ENCODE peak calls at places on chromosomes 3 and 15, in eight cellular contexts. One of them, this sample, is unnamed.
A peak's percentile ranks its signal among the peaks of the same experiment; 100 is the strongest.

GRCh38 chr3:50100956-50101845 is 12.5 kb downstream of the RBM5 start:
- DNase-seq in Right ventricle myocardium superior: no peak
- DNase-seq in DMS153: no peak
- DNase-seq in kidney epithelial cell: no peak
- DNase-seq in GM19239: no peak
- DNase-seq in activated naive CD8-positive, alpha-beta T cell treated with anti-CD3 and anti-CD28 coated beads, Interleukin-2, amount 50 U/mL, for 24 hours: no peak
- DNase-seq in naive thymus-derived CD8-positive, alpha-beta T cell: no peak
- DNase-seq in posterior vena cava: no peak
- DNase-seq in this sample: no peak

GRCh38 chr3:183369117-183369516 is 59.3 kb downstream of the MCF2L2 start:
- DNase-seq in Right ventricle myocardium superior: no peak
- DNase-seq in DMS153: no peak
- DNase-seq in kidney epithelial cell: no peak
- DNase-seq in GM19239: no peak
- DNase-seq in activated naive CD8-positive, alpha-beta T cell treated with anti-CD3 and anti-CD28 coated beads, Interleukin-2, amount 50 U/mL, for 24 hours: no peak
- DNase-seq in naive thymus-derived CD8-positive, alpha-beta T cell: no peak
- DNase-seq in posterior vena cava: no peak
- DNase-seq in this sample: no peak

GRCh38 chr3:4693620-4694019 is 200.5 kb downstream of the ITPR1 start:
- DNase-seq in Right ventricle myocardium superior: no peak
- DNase-seq in DMS153: no peak
- DNase-seq in kidney epithelial cell: no peak
- DNase-seq in GM19239: peak; percentile 7
- DNase-seq in activated naive CD8-positive, alpha-beta T cell treated with anti-CD3 and anti-CD28 coated beads, Interleukin-2, amount 50 U/mL, for 24 hours: no peak
- DNase-seq in naive thymus-derived CD8-positive, alpha-beta T cell: no peak
- DNase-seq in posterior vena cava: no peak
- DNase-seq in this sample: peak; percentile 43

GRCh38 chr3:131616719-131617118 is 113.9 kb upstream of the MRPL3 start:
- DNase-seq in Right ventricle myocardium superior: no peak
- DNase-seq in DMS153: no peak
- DNase-seq in kidney epithelial cell: no peak
- DNase-seq in GM19239: no peak
- DNase-seq in activated naive CD8-positive, alpha-beta T cell treated with anti-CD3 and anti-CD28 coated beads, Interleukin-2, amount 50 U/mL, for 24 hours: no peak
- DNase-seq in naive thymus-derived CD8-positive, alpha-beta T cell: no peak
- DNase-seq in posterior vena cava: no peak
- DNase-seq in this sample: no peak

GRCh38 chr3:181103605-181104004 is 114.1 kb upstream of the DNAJC19 start:
- DNase-seq in Right ventricle myocardium superior: no peak
- DNase-seq in DMS153: no peak
- DNase-seq in kidney epithelial cell: no peak
- DNase-seq in GM19239: no peak
- DNase-seq in activated naive CD8-positive, alpha-beta T cell treated with anti-CD3 and anti-CD28 coated beads, Interleukin-2, amount 50 U/mL, for 24 hours: peak; percentile 14
- DNase-seq in naive thymus-derived CD8-positive, alpha-beta T cell: no peak
- DNase-seq in posterior vena cava: no peak
- DNase-seq in this sample: peak; percentile 69

GRCh38 chr3:105369501-105370371 is 3.0 kb downstream of the ALCAM start:
- DNase-seq in Right ventricle myocardium superior: peak; percentile 84
- DNase-seq in DMS153: peak; percentile 58
- DNase-seq in kidney epithelial cell: no peak
- DNase-seq in GM19239: no peak
- DNase-seq in activated naive CD8-positive, alpha-beta T cell treated with anti-CD3 and anti-CD28 coated beads, Interleukin-2, amount 50 U/mL, for 24 hours: peak; percentile 44
- DNase-seq in naive thymus-derived CD8-positive, alpha-beta T cell: peak; percentile 24
- DNase-seq in posterior vena cava: peak; percentile 87
- DNase-seq in this sample: peak; percentile 78

GRCh38 chr3:52483577-52484495 is 11.3 kb upstream of the STAB1 start:
- DNase-seq in Right ventricle myocardium superior: no peak
- DNase-seq in DMS153: no peak
- DNase-seq in kidney epithelial cell: no peak
- DNase-seq in GM19239: no peak
- DNase-seq in activated naive CD8-positive, alpha-beta T cell treated with anti-CD3 and anti-CD28 coated beads, Interleukin-2, amount 50 U/mL, for 24 hours: no peak
- DNase-seq in naive thymus-derived CD8-positive, alpha-beta T cell: no peak
- DNase-seq in posterior vena cava: no peak
- DNase-seq in this sample: peak; percentile 38

GRCh38 chr3:41202834-41203345 is 3.6 kb downstream of the CTNNB1 start:
- DNase-seq in Right ventricle myocardium superior: no peak
- DNase-seq in DMS153: no peak
- DNase-seq in kidney epithelial cell: no peak
- DNase-seq in GM19239: no peak
- DNase-seq in activated naive CD8-positive, alpha-beta T cell treated with anti-CD3 and anti-CD28 coated beads, Interleukin-2, amount 50 U/mL, for 24 hours: no peak
- DNase-seq in naive thymus-derived CD8-positive, alpha-beta T cell: no peak
- DNase-seq in posterior vena cava: no peak
- DNase-seq in this sample: no peak

GRCh38 chr15:92304239-92304975 is 89.3 kb upstream of the ST8SIA2 start:
- DNase-seq in Right ventricle myocardium superior: no peak
- DNase-seq in DMS153: no peak
- DNase-seq in kidney epithelial cell: no peak
- DNase-seq in GM19239: no peak
- DNase-seq in activated naive CD8-positive, alpha-beta T cell treated with anti-CD3 and anti-CD28 coated beads, Interleukin-2, amount 50 U/mL, for 24 hours: no peak
- DNase-seq in naive thymus-derived CD8-positive, alpha-beta T cell: no peak
- DNase-seq in posterior vena cava: no peak
- DNase-seq in this sample: no peak

GRCh38 chr3:172115787-172116186 is 76.4 kb downstream of the FNDC3B start:
- DNase-seq in Right ventricle myocardium superior: no peak
- DNase-seq in DMS153: no peak
- DNase-seq in kidney epithelial cell: no peak
- DNase-seq in GM19239: no peak
- DNase-seq in activated naive CD8-positive, alpha-beta T cell treated with anti-CD3 and anti-CD28 coated beads, Interleukin-2, amount 50 U/mL, for 24 hours: no peak
- DNase-seq in naive thymus-derived CD8-positive, alpha-beta T cell: no peak
- DNase-seq in posterior vena cava: no peak
- DNase-seq in this sample: no peak

GRCh38 chr3:133644768-133645167 is 17.0 kb downstream of the TOPBP1 start:
- DNase-seq in Right ventricle myocardium superior: no peak
- DNase-seq in DMS153: no peak
- DNase-seq in kidney epithelial cell: peak; percentile 54
- DNase-seq in GM19239: no peak
- DNase-seq in activated naive CD8-positive, alpha-beta T cell treated with anti-CD3 and anti-CD28 coated beads, Interleukin-2, amount 50 U/mL, for 24 hours: no peak
- DNase-seq in naive thymus-derived CD8-positive, alpha-beta T cell: no peak
- DNase-seq in posterior vena cava: no peak
- DNase-seq in this sample: no peak

GRCh38 chr3:21551019-21551418 is 200.0 kb downstream of the ZNF385D start:
- DNase-seq in Right ventricle myocardium superior: no peak
- DNase-seq in DMS153: no peak
- DNase-seq in kidney epithelial cell: no peak
- DNase-seq in GM19239: no peak
- DNase-seq in activated naive CD8-positive, alpha-beta T cell treated with anti-CD3 and anti-CD28 coated beads, Interleukin-2, amount 50 U/mL, for 24 hours: no peak
- DNase-seq in naive thymus-derived CD8-positive, alpha-beta T cell: no peak
- DNase-seq in posterior vena cava: no peak
- DNase-seq in this sample: peak; percentile 53

GRCh38 chr15:74432968-74433591 is 678 bp downstream of the SEMA7A start:
- DNase-seq in Right ventricle myocardium superior: no peak
- DNase-seq in DMS153: no peak
- DNase-seq in kidney epithelial cell: no peak
- DNase-seq in GM19239: no peak
- DNase-seq in activated naive CD8-positive, alpha-beta T cell treated with anti-CD3 and anti-CD28 coated beads, Interleukin-2, amount 50 U/mL, for 24 hours: no peak
- DNase-seq in naive thymus-derived CD8-positive, alpha-beta T cell: no peak
- DNase-seq in posterior vena cava: no peak
- DNase-seq in this sample: no peak

GRCh38 chr15:45205192-45205591 is 17.4 kb upstream of the SHF start:
- DNase-seq in Right ventricle myocardium superior: no peak
- DNase-seq in DMS153: peak; percentile 12
- DNase-seq in kidney epithelial cell: no peak
- DNase-seq in GM19239: no peak
- DNase-seq in activated naive CD8-positive, alpha-beta T cell treated with anti-CD3 and anti-CD28 coated beads, Interleukin-2, amount 50 U/mL, for 24 hours: peak; percentile 74
- DNase-seq in naive thymus-derived CD8-positive, alpha-beta T cell: peak; percentile 36
- DNase-seq in posterior vena cava: no peak
- DNase-seq in this sample: peak; percentile 90

GRCh38 chr15:80659375-80659774 is 35.7 kb upstream of the ABHD17C start:
- DNase-seq in Right ventricle myocardium superior: no peak
- DNase-seq in DMS153: no peak
- DNase-seq in kidney epithelial cell: no peak
- DNase-seq in GM19239: no peak
- DNase-seq in activated naive CD8-positive, alpha-beta T cell treated with anti-CD3 and anti-CD28 coated beads, Interleukin-2, amount 50 U/mL, for 24 hours: no peak
- DNase-seq in naive thymus-derived CD8-positive, alpha-beta T cell: no peak
- DNase-seq in posterior vena cava: no peak
- DNase-seq in this sample: no peak

GRCh38 chr3:108131105-108131794 is 40.4 kb upstream of the CD47 start:
- DNase-seq in Right ventricle myocardium superior: no peak
- DNase-seq in DMS153: no peak
- DNase-seq in kidney epithelial cell: peak; percentile 89
- DNase-seq in GM19239: no peak
- DNase-seq in activated naive CD8-positive, alpha-beta T cell treated with anti-CD3 and anti-CD28 coated beads, Interleukin-2, amount 50 U/mL, for 24 hours: no peak
- DNase-seq in naive thymus-derived CD8-positive, alpha-beta T cell: no peak
- DNase-seq in posterior vena cava: no peak
- DNase-seq in this sample: no peak

GRCh38 chr3:117399311-117400068 is 689.9 kb downstream of the TUSC7 start:
- DNase-seq in Right ventricle myocardium superior: no peak
- DNase-seq in DMS153: peak; percentile 17
- DNase-seq in kidney epithelial cell: no peak
- DNase-seq in GM19239: no peak
- DNase-seq in activated naive CD8-positive, alpha-beta T cell treated with anti-CD3 and anti-CD28 coated beads, Interleukin-2, amount 50 U/mL, for 24 hours: no peak
- DNase-seq in naive thymus-derived CD8-positive, alpha-beta T cell: no peak
- DNase-seq in posterior vena cava: no peak
- DNase-seq in this sample: peak; percentile 68

GRCh38 chr3:190695994-190696393 is 166.5 kb downstream of the GMNC start:
- DNase-seq in Right ventricle myocardium superior: no peak
- DNase-seq in DMS153: no peak
- DNase-seq in kidney epithelial cell: no peak
- DNase-seq in GM19239: no peak
- DNase-seq in activated naive CD8-positive, alpha-beta T cell treated with anti-CD3 and anti-CD28 coated beads, Interleukin-2, amount 50 U/mL, for 24 hours: no peak
- DNase-seq in naive thymus-derived CD8-positive, alpha-beta T cell: no peak
- DNase-seq in posterior vena cava: no peak
- DNase-seq in this sample: no peak

GRCh38 chr3:27326211-27326948 is 42.8 kb downstream of the NEK10 start:
- DNase-seq in Right ventricle myocardium superior: no peak
- DNase-seq in DMS153: no peak
- DNase-seq in kidney epithelial cell: no peak
- DNase-seq in GM19239: no peak
- DNase-seq in activated naive CD8-positive, alpha-beta T cell treated with anti-CD3 and anti-CD28 coated beads, Interleukin-2, amount 50 U/mL, for 24 hours: no peak
- DNase-seq in naive thymus-derived CD8-positive, alpha-beta T cell: no peak
- DNase-seq in posterior vena cava: no peak
- DNase-seq in this sample: no peak

GRCh38 chr3:133994166-133994910 is 35.4 kb downstream of the SLCO2A1 start:
- DNase-seq in Right ventricle myocardium superior: no peak
- DNase-seq in DMS153: no peak
- DNase-seq in kidney epithelial cell: no peak
- DNase-seq in GM19239: no peak
- DNase-seq in activated naive CD8-positive, alpha-beta T cell treated with anti-CD3 and anti-CD28 coated beads, Interleukin-2, amount 50 U/mL, for 24 hours: no peak
- DNase-seq in naive thymus-derived CD8-positive, alpha-beta T cell: no peak
- DNase-seq in posterior vena cava: no peak
- DNase-seq in this sample: peak; percentile 9

GRCh38 chr3:51434746-51435323 is 43.8 kb downstream of the RBM15B start:
- DNase-seq in Right ventricle myocardium superior: no peak
- DNase-seq in DMS153: no peak
- DNase-seq in kidney epithelial cell: no peak
- DNase-seq in GM19239: peak; percentile 19
- DNase-seq in activated naive CD8-positive, alpha-beta T cell treated with anti-CD3 and anti-CD28 coated beads, Interleukin-2, amount 50 U/mL, for 24 hours: peak; percentile 28
- DNase-seq in naive thymus-derived CD8-positive, alpha-beta T cell: peak; percentile 38
- DNase-seq in posterior vena cava: no peak
- DNase-seq in this sample: peak; percentile 72

GRCh38 chr3:172717493-172718088 is 6.7 kb upstream of the NCEH1 start:
- DNase-seq in Right ventricle myocardium superior: no peak
- DNase-seq in DMS153: no peak
- DNase-seq in kidney epithelial cell: no peak
- DNase-seq in GM19239: no peak
- DNase-seq in activated naive CD8-positive, alpha-beta T cell treated with anti-CD3 and anti-CD28 coated beads, Interleukin-2, amount 50 U/mL, for 24 hours: no peak
- DNase-seq in naive thymus-derived CD8-positive, alpha-beta T cell: no peak
- DNase-seq in posterior vena cava: no peak
- DNase-seq in this sample: no peak

GRCh38 chr3:123285066-123285465 is 83.3 kb downstream of the SEC22A start:
- DNase-seq in Right ventricle myocardium superior: no peak
- DNase-seq in DMS153: no peak
- DNase-seq in kidney epithelial cell: no peak
- DNase-seq in GM19239: no peak
- DNase-seq in activated naive CD8-positive, alpha-beta T cell treated with anti-CD3 and anti-CD28 coated beads, Interleukin-2, amount 50 U/mL, for 24 hours: no peak
- DNase-seq in naive thymus-derived CD8-positive, alpha-beta T cell: no peak
- DNase-seq in posterior vena cava: no peak
- DNase-seq in this sample: peak; percentile 10

GRCh38 chr3:172384836-172385235 is 63.4 kb downstream of the GHSR start:
- DNase-seq in Right ventricle myocardium superior: no peak
- DNase-seq in DMS153: no peak
- DNase-seq in kidney epithelial cell: peak; percentile 37
- DNase-seq in GM19239: no peak
- DNase-seq in activated naive CD8-positive, alpha-beta T cell treated with anti-CD3 and anti-CD28 coated beads, Interleukin-2, amount 50 U/mL, for 24 hours: no peak
- DNase-seq in naive thymus-derived CD8-positive, alpha-beta T cell: no peak
- DNase-seq in posterior vena cava: no peak
- DNase-seq in this sample: no peak

GRCh38 chr15:70152070-70152480 is 54.4 kb upstream of the TLE3 start:
- DNase-seq in Right ventricle myocardium superior: no peak
- DNase-seq in DMS153: peak; percentile 74
- DNase-seq in kidney epithelial cell: no peak
- DNase-seq in GM19239: no peak
- DNase-seq in activated naive CD8-positive, alpha-beta T cell treated with anti-CD3 and anti-CD28 coated beads, Interleukin-2, amount 50 U/mL, for 24 hours: no peak
- DNase-seq in naive thymus-derived CD8-positive, alpha-beta T cell: no peak
- DNase-seq in posterior vena cava: peak; percentile 47
- DNase-seq in this sample: peak; percentile 60

GRCh38 chr15:60793656-60794055 is 314.7 kb upstream of the ICE2 start:
- DNase-seq in Right ventricle myocardium superior: no peak
- DNase-seq in DMS153: no peak
- DNase-seq in kidney epithelial cell: no peak
- DNase-seq in GM19239: no peak
- DNase-seq in activated naive CD8-positive, alpha-beta T cell treated with anti-CD3 and anti-CD28 coated beads, Interleukin-2, amount 50 U/mL, for 24 hours: no peak
- DNase-seq in naive thymus-derived CD8-positive, alpha-beta T cell: no peak
- DNase-seq in posterior vena cava: no peak
- DNase-seq in this sample: no peak

GRCh38 chr3:82461049-82461889 is 699.8 kb upstream of the GBE1 start:
- DNase-seq in Right ventricle myocardium superior: no peak
- DNase-seq in DMS153: no peak
- DNase-seq in kidney epithelial cell: no peak
- DNase-seq in GM19239: no peak
- DNase-seq in activated naive CD8-positive, alpha-beta T cell treated with anti-CD3 and anti-CD28 coated beads, Interleukin-2, amount 50 U/mL, for 24 hours: no peak
- DNase-seq in naive thymus-derived CD8-positive, alpha-beta T cell: no peak
- DNase-seq in posterior vena cava: no peak
- DNase-seq in this sample: no peak

This sample was measured in endodermal cell.